ENCODE peak calls at places on chromosomes 2 and 18, in five cellular contexts. C, Y, P, H and I are unnamed samples.

GRCh38 chr2:107592225-107592624 is 234.5 kb upstream of the RGPD4 start:
- DNase-seq in C (no peak), Y (no peak), P (no peak), H (no peak), I (no peak)

GRCh38 chr2:218130373-218130772 is 4.5 kb downstream of the CXCR2 start:
- DNase-seq in C (no peak), Y (no peak), P (no peak), H (no peak), I (no peak)

GRCh38 chr2:9488583-9489547 is 14.5 kb downstream of the IAH1 start:
- DNase-seq in C (no peak), Y (no peak), P (no peak), H (no peak), I (no peak)

GRCh38 chr2:26148501-26148900 is 24.4 kb upstream of the GAREM2 start:
- DNase-seq in C (no peak), Y (no peak), P (no peak), H (no peak), I (no peak)

GRCh38 chr2:113980946-113981345 is 91.1 kb downstream of the ACTR3 start:
- DNase-seq in C (no peak), Y (no peak), P (peak; percentile 55), H (no peak), I (no peak)

GRCh38 chr2:28627722-28628480 is 123.7 kb upstream of the PPP1CB start:
- DNase-seq in C (no peak), Y (no peak), P (peak; percentile 78), H (no peak), I (peak; percentile 39)

GRCh38 chr18:25080988-25081387 is 271.0 kb downstream of the ZNF521 start:
- DNase-seq in C (no peak), Y (no peak), P (no peak), H (no peak), I (no peak)

GRCh38 chr2:195404650-195405049 is 252.4 kb upstream of the SLC39A10 start:
- DNase-seq in C (no peak), Y (no peak), P (no peak), H (no peak), I (no peak)

GRCh38 chr18:70058916-70059315 is 111.2 kb upstream of the CD226 start:
- DNase-seq in C (no peak), Y (no peak), P (no peak), H (no peak), I (no peak)

GRCh38 chr18:71233177-71233576 is 944.3 kb downstream of the SOCS6 start:
- DNase-seq in C (no peak), Y (no peak), P (no peak), H (no peak), I (no peak)
- H3K9me3 ChIP-seq in C (no peaks in the 10 kb centered on the region), Y (no peaks in the 10 kb centered on the region), P (no peaks in the 10 kb centered on the region), H (no peaks in the 10 kb centered on the region), I (no peaks in the 10 kb centered on the region)

DNA sequence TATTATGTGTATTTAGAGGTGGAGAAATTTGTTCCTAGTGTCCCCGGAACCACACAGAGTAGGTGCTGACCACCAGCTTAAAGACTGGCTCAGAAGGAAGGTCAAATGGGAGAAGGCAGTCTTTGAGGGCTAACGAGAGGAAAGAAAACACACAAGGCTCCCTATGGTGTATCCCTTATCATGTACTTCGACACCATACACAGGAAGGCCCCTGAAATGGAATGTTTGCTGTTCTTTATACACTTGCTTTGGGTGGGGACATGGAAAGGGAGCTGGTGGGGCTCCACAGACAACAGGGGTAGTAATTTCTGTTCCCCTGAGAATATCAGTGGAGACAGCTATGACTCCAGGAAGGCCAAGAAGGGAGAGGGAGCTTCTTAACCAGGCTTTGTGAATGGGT is 6.0 kb downstream of the EPAS1 start:
- DNase-seq in C (no peak), Y (no peak), P (no peak), H (no peak), I (no peak)
- H3K4me1 ChIP-seq in C (peaks cover 7% of the 10 kb centered on the region), Y (peaks cover 30% of the 10 kb centered on the region), P (peaks cover 31% of the 10 kb centered on the region), H (peaks cover 59% of the 10 kb centered on the region), I (peaks cover 92% of the 10 kb centered on the region)

GRCh38 chr2:189751080-189751658 is 11.4 kb downstream of the OSGEPL1 start:
- DNase-seq in C (no peak), Y (no peak), P (no peak), H (no peak), I (peak; percentile 46)
- TF ChIP-seq POLR2A in C (no peak), Y (no peak), P (no peak), H (no peak), I (no peak)

GRCh38 chr2:16069663-16069932 is 129.2 kb downstream of the MYCN start:
- DNase-seq in C (no peak), Y (no peak), P (no peak), H (no peak), I (no peak)
- H3K9me3 ChIP-seq in C (peaks cover 2% of the 10 kb centered on the region), Y (no peaks in the 10 kb centered on the region), P (no peaks in the 10 kb centered on the region), H (no peaks in the 10 kb centered on the region), I (no peaks in the 10 kb centered on the region)

GRCh38 chr18:77008576-77009315 is 123.8 kb downstream of the MBP start:
- DNase-seq in C (no peak), Y (no peak), P (no peak), H (no peak), I (no peak)
- H3K4me1 ChIP-seq in C (no peaks in the 10 kb centered on the region), Y (peaks cover 60% of the 10 kb centered on the region), P (peaks cover 6% of the 10 kb centered on the region), H (peaks cover 9% of the 10 kb centered on the region), I (no peaks in the 10 kb centered on the region)